ENCODE peak calls at places on chromosomes 1 and 21, in six cellular contexts. T is hepatocyte, S is tibial artery, K is ELR, C is AG04449, W is left lobe of liver. I is an unnamed sample.

GRCh38 chr1:241275226-241275625 is 81.8 kb downstream of the RGS7 start:
- DNase-seq in W (no peak), K (peak), T (no peak), S (no peak), C (no peak), I (no peak)

GRCh38 chr1:242467556-242468145 is 56.8 kb downstream of the PLD5 start:
- DNase-seq in K (peak), T (peak), S (peak), W (no peak), C (no peak), I (no peak)

GRCh38 chr1:108590436-108590835 is 30.5 kb downstream of the EEIG2 start:
- DNase-seq in W (no peak), S (no peak), K (peak), T (no peak), C (no peak), I (no peak)

GRCh38 chr21:44874497-44875331 is 1.2 kb upstream of the PTTG1IP start:
- DNase-seq in C (no peak), K (no peak), S (peak), T (peak), W (peak), I (no peak)

GRCh38 chr1:93804412-93804811 is 74.6 kb downstream of the DNTTIP2 start:
- DNase-seq in T (no peak), W (no peak), S (no peak), C (no peak), K (peak), I (peak)

GRCh38 chr1:247681288-247681897 is 1.9 kb upstream of the OR13G1 start:
- DNase-seq in W (no peak), K (peak), C (no peak), S (peak), T (peak), I (no peak)

GRCh38 chr1:86868477-86868876 is 45.4 kb downstream of the SELENOF start:
- DNase-seq in C (no peak), W (no peak), S (no peak), K (peak), T (no peak), I (no peak)

GRCh38 chr1:62247391-62248168 is 52.9 kb downstream of the L1TD1 start:
- DNase-seq in T (no peak), W (no peak), S (no peak), K (no peak), C (no peak), I (no peak)

GRCh38 chr1:173603056-173603591 is at the start of gene SLC9C2:
- DNase-seq in C (no peak), S (no peak), W (no peak), T (peak), K (no peak), I (no peak)